ENCODE peak calls at places on chromosomes 6 and 20, in seven cellular contexts. Q, Z, M, O, C, W and H are unnamed samples.
A peak's percentile ranks its signal among the peaks of the same experiment; 100 is the strongest.

GRCh38 chr6:127345521-127345920 is 2.1 kb upstream of the ECHDC1 start:
- DNase-seq in C (no peak), M (no peak), Z (no peak), Q (no peak), O (no peak), W (no peak), H (no peak)

GRCh38 chr6:15148356-15149058 is 97.4 kb upstream of the JARID2 start:
- DNase-seq in M (no peak), W (no peak), C (no peak), O (no peak), Z (no peak), Q (no peak), H (peak; percentile 67)

GRCh38 chr20:3777726-3778629 is 3.3 kb downstream of the SPEF1 start:
- DNase-seq in O (peak; percentile 37), W (no peak), Z (peak; percentile 74), M (peak; percentile 52), Q (no peak), C (peak; percentile 37), H (peak; percentile 41)

GRCh38 chr6:17600527-17601388 is 656 bp downstream of the FAM8A1 start:
- DNase-seq in O (peak; percentile 25), C (peak; percentile 17), M (peak; percentile 30), W (peak; percentile 23), Z (peak; percentile 61), Q (peak; percentile 31), H (no peak)

GRCh38 chr6:54173084-54173483 is 61.8 kb downstream of the MLIP start:
- DNase-seq in W (peak; percentile 4), C (no peak), M (no peak), O (no peak), Q (no peak), Z (no peak), H (peak; percentile 7)

GRCh38 chr20:48736636-48737035 is 91.2 kb downstream of the PREX1 start:
- DNase-seq in Q (no peak), M (no peak), Z (no peak), O (no peak), W (no peak), C (no peak), H (no peak)

GRCh38 chr6:126788961-126789365 is 329.5 kb upstream of the RSPO3 start:
- DNase-seq in Z (no peak), W (no peak), M (no peak), C (no peak), O (no peak), Q (no peak), H (no peak)

GRCh38 chr20:53917145-53918009 is 153.0 kb downstream of the BCAS1 start:
- DNase-seq in C (no peak), Q (no peak), M (no peak), O (no peak), Z (peak; percentile 44), W (no peak), H (peak; percentile 88)

GRCh38 chr6:73177221-73177944 is 47.9 kb downstream of the KHDC1L start:
- DNase-seq in C (no peak), Z (no peak), O (no peak), Q (no peak), M (no peak), W (no peak), H (no peak)

GRCh38 chr6:116941727-116942126 is 64.7 kb downstream of the RFX6 start:
- DNase-seq in M (no peak), Q (no peak), W (no peak), O (no peak), Z (no peak), C (no peak), H (no peak)

GRCh38 chr6:139161817-139162284 is 27.0 kb downstream of the HECA start:
- DNase-seq in Q (peak; percentile 59), O (peak; percentile 41), Z (no peak), W (no peak), C (peak; percentile 57), M (peak; percentile 49), H (no peak)

GRCh38 chr6:70118670-70119069 is 184.2 kb downstream of the COL9A1 start:
- DNase-seq in Z (no peak), C (no peak), M (no peak), W (no peak), Q (no peak), O (no peak), H (no peak)

GRCh38 chr6:45718901-45719300 is 296.8 kb downstream of the CLIC5 start:
- DNase-seq in Z (no peak), O (no peak), Q (no peak), W (no peak), C (no peak), M (no peak), H (no peak)

GRCh38 chr6:3612341-3613041 is 139.0 kb downstream of the PXDC1 start:
- DNase-seq in C (no peak), Z (no peak), O (no peak), W (peak; percentile 58), Q (no peak), M (no peak), H (peak; percentile 84)

GRCh38 chr20:8798505-8798904 is 270.4 kb upstream of the PLCB4 start:
- DNase-seq in Z (no peak), C (no peak), O (no peak), W (no peak), Q (no peak), M (no peak), H (peak; percentile 31)

GRCh38 chr6:166587631-166588413 is 1.3 kb upstream of the RAMACL start:
- DNase-seq in W (no peak), Z (no peak), C (no peak), Q (no peak), O (no peak), M (no peak), H (no peak)

GRCh38 chr6:153727910-153728309 is 311.1 kb upstream of the OPRM1 start:
- DNase-seq in O (no peak), W (no peak), Z (no peak), Q (no peak), M (no peak), C (no peak), H (no peak)

GRCh38 chr6:153849072-153849759 is 189.8 kb upstream of the OPRM1 start:
- DNase-seq in Z (no peak), W (no peak), C (no peak), M (no peak), Q (no peak), O (no peak), H (no peak)

GRCh38 chr20:15702161-15702560 is 871.1 kb downstream of the KIF16B start:
- DNase-seq in C (no peak), Z (no peak), W (no peak), Q (no peak), M (no peak), O (no peak), H (peak; percentile 72)

GRCh38 chr6:25311251-25311910 is 32.2 kb downstream of the CARMIL1 start:
- DNase-seq in Q (no peak), Z (no peak), W (peak; percentile 57), M (no peak), O (no peak), C (no peak), H (peak; percentile 28)

GRCh38 chr6:8085053-8085511 is 17.3 kb downstream of the EEF1E1 start:
- DNase-seq in O (no peak), Z (no peak), C (no peak), W (peak; percentile 95), M (no peak), Q (no peak), H (peak; percentile 93)

GRCh38 chr6:11631008-11631407 is 93.5 kb downstream of the TMEM170B start:
- DNase-seq in C (no peak), Q (no peak), W (no peak), O (no peak), M (no peak), Z (no peak), H (no peak)

GRCh38 chr6:161383951-161384350 is 110.1 kb upstream of the AGPAT4 start:
- DNase-seq in Q (no peak), M (no peak), O (no peak), Z (no peak), C (no peak), W (no peak), H (no peak)

GRCh38 chr6:36029464-36029863 is 1.9 kb downstream of the MAPK14 start:
- DNase-seq in Q (no peak), M (no peak), W (peak; percentile 9), C (no peak), Z (no peak), O (no peak), H (peak; percentile 89)

GRCh38 chr20:44833437-44833836 is 23.1 kb upstream of the RIMS4 start:
- DNase-seq in M (no peak), W (no peak), Q (no peak), Z (no peak), C (no peak), O (no peak), H (no peak)

GRCh38 chr6:65745614-65746013 is 38.6 kb upstream of the EYS start:
- DNase-seq in Z (no peak), Q (no peak), C (no peak), M (no peak), O (no peak), W (no peak), H (no peak)

GRCh38 chr6:109174911-109175310 is 79.6 kb downstream of the CEP57L1 start:
- DNase-seq in Q (no peak), C (no peak), W (no peak), Z (no peak), O (no peak), M (no peak), H (peak; percentile 82)

GRCh38 chr6:162538643-162539064 is 188.9 kb downstream of the PRKN start:
- DNase-seq in Q (no peak), M (no peak), C (no peak), W (no peak), O (no peak), Z (peak; percentile 81), H (no peak)

GRCh38 chr6:2237001-2237400 is 8.4 kb downstream of the GMDS start:
- DNase-seq in Z (no peak), C (no peak), W (no peak), O (no peak), M (no peak), Q (no peak), H (peak; percentile 96)

GRCh38 chr6:28353981-28354676 is 4.4 kb downstream of the ZKSCAN3 start:
- DNase-seq in O (no peak), Q (no peak), C (no peak), M (no peak), Z (peak; percentile 41), W (no peak), H (peak; percentile 54)